ENCODE peak calls at places on chromosomes 6 and 20, in eight cellular contexts. F, H, S, A, E, R, Q and L are unnamed samples.

GRCh38 chr6:125986956-125987617 is 747 bp downstream of the TRMT11 start:
- DNase-seq in F (no peak), H (no peak), S (no peak), A (peak; percentile 28), E (no peak), R (no peak), Q (no peak), L (no peak)

GRCh38 chr6:29926081-29926794 is 16.1 kb upstream of the HLA-A start:
- DNase-seq in F (no peak), H (peak; percentile 75), S (no peak), A (peak; percentile 64), E (peak; percentile 25), R (peak; percentile 35), Q (no peak), L (no peak)

GRCh38 chr6:16901777-16902176 is 140.5 kb upstream of the ATXN1 start:
- DNase-seq in F (peak; percentile 83), H (peak; percentile 72), S (no peak), A (no peak), E (peak; percentile 62), R (peak; percentile 52), Q (peak; percentile 64), L (peak; percentile 64)

GRCh38 chr6:134196568-134197301 is 121.2 kb downstream of the SGK1 start:
- DNase-seq in F (no peak), H (no peak), S (no peak), A (no peak), E (no peak), R (no peak), Q (no peak), L (no peak)

GRCh38 chr6:110325197-110325596 is 33.0 kb downstream of the METTL24 start:
- DNase-seq in F (no peak), H (peak; percentile 33), S (no peak), A (no peak), E (peak; percentile 21), R (no peak), Q (no peak), L (peak; percentile 34)

GRCh38 chr6:44735631-44735963 is 348.1 kb downstream of the CDC5L start:
- DNase-seq in F (no peak), H (no peak), S (no peak), A (no peak), E (no peak), R (no peak), Q (peak; percentile 54), L (no peak)

GRCh38 chr6:54835176-54835575 is 11.4 kb upstream of the FAM83B start:
- DNase-seq in F (no peak), H (no peak), S (no peak), A (no peak), E (no peak), R (no peak), Q (no peak), L (no peak)

GRCh38 chr20:23212482-23212881 is 126.4 kb upstream of the CD93 start:
- DNase-seq in F (no peak), H (no peak), S (no peak), A (no peak), E (no peak), R (no peak), Q (no peak), L (no peak)

GRCh38 chr6:33197431-33198048 is 2.9 kb downstream of the RXRB start:
- DNase-seq in F (peak; percentile 69), H (peak; percentile 45), S (no peak), A (peak; percentile 90), E (peak; percentile 37), R (no peak), Q (no peak), L (no peak)

GRCh38 chr20:53179749-53180148 is 207.6 kb downstream of the TSHZ2 start:
- DNase-seq in F (no peak), H (no peak), S (no peak), A (no peak), E (no peak), R (no peak), Q (no peak), L (no peak)

GRCh38 chr20:22805219-22805618 is 220.8 kb upstream of the FOXA2 start:
- DNase-seq in F (no peak), H (peak; percentile 12), S (no peak), A (peak; percentile 42), E (no peak), R (peak; percentile 29), Q (peak; percentile 68), L (no peak)

GRCh38 chr6:83221886-83222479 is 28.8 kb downstream of the RWDD2A start:
- DNase-seq in F (no peak), H (no peak), S (no peak), A (peak; percentile 75), E (no peak), R (no peak), Q (no peak), L (no peak)

GRCh38 chr20:51134405-51134804 is 111.5 kb upstream of the KCNG1 start:
- DNase-seq in F (no peak), H (no peak), S (no peak), A (no peak), E (no peak), R (no peak), Q (no peak), L (no peak)

DNA sequence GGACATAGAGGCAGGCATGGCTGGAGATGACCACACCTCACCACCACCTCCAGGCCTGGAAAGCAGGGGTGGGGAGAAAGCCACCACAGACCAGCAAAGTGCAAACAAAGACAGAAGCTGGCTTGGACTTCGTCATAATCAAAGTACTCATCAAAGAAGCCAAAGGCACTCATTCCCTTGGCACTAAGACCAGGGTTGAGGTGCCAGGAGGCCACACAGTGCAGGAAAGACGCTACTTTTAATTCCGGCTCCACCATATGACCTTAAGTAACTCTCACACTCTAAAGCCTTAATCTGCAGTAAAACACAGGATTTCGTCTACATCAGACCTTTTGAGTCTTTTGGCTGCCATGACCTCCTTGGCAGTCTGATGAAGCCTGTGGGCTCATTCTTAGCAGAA is 123.1 kb downstream of the HIVEP2 start:
- DNase-seq in F (no peak), H (no peak), S (no peak), A (no peak), E (no peak), R (peak; percentile 28), Q (no peak), L (peak; percentile 82)
- H3K4me1 ChIP-seq in F (peaks cover 38% of the 10 kb centered on the region), H (peaks cover 8% of the 10 kb centered on the region), S (peaks cover 41% of the 10 kb centered on the region), A (peaks cover 5% of the 10 kb centered on the region), E (peaks cover 50% of the 10 kb centered on the region), R (peaks cover 59% of the 10 kb centered on the region), Q (no peaks in the 10 kb centered on the region), L (no peaks in the 10 kb centered on the region)

DNA sequence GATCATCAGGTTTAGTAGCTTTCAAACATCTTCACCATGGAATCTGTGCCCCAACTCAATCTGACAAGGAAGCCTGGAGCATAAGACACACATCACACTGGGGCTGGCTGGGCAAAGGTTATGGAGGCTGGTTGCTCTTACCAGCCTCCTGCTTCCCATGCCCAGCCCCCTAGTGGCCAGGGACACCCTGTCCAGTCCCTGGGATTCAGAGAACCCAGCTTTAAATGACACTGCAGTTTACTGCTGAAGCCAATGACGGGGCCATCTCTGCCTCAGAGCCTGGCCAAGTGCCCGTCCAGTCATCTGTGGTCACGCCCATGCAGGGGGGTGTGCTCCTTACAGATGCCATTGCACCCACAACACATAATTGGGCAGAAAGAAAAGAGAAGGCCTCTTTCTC is 272.9 kb downstream of the SMOC2 start:
- DNase-seq in F (no peak), H (peak; percentile 84), S (no peak), A (peak; percentile 34), E (peak; percentile 79), R (no peak), Q (no peak), L (peak; percentile 51)
- TF ChIP-seq CTCF in F (peak; percentile 27), H (peak; percentile 40), S (no peak), A (peak; percentile 39), E (peak; percentile 73), R (no peak), Q (no peak), L (peak; percentile 32)

GRCh38 chr6:142846459-142846831 is 98.5 kb downstream of the HIVEP2 start:
- DNase-seq in F (no peak), H (no peak), S (no peak), A (no peak), E (no peak), R (no peak), Q (no peak), L (no peak)

GRCh38 chr6:142848156-142848555 is 96.8 kb downstream of the HIVEP2 start:
- DNase-seq in F (no peak), H (no peak), S (no peak), A (no peak), E (no peak), R (no peak), Q (no peak), L (no peak)

GRCh38 chr6:142850653-142851434 is 94.1 kb downstream of the HIVEP2 start:
- DNase-seq in F (no peak), H (no peak), S (no peak), A (no peak), E (no peak), R (no peak), Q (no peak), L (no peak)

GRCh38 chr6:142846883-142847287 is 98.1 kb downstream of the HIVEP2 start:
- DNase-seq in F (no peak), H (no peak), S (no peak), A (no peak), E (no peak), R (peak; percentile 57), Q (peak; percentile 76), L (no peak)

GRCh38 chr6:142848969-142849368 is 96.0 kb downstream of the HIVEP2 start:
- DNase-seq in F (no peak), H (no peak), S (no peak), A (no peak), E (no peak), R (no peak), Q (no peak), L (no peak)
- H3K4me1 ChIP-seq in F (peaks cover 50% of the 10 kb centered on the region), H (peaks cover 42% of the 10 kb centered on the region), S (peaks cover 87% of the 10 kb centered on the region), A (peaks cover 38% of the 10 kb centered on the region), E (peaks cover 95% of the 10 kb centered on the region), R (peaks cover 91% of the 10 kb centered on the region), Q (no peaks in the 10 kb centered on the region), L (peaks cover 40% of the 10 kb centered on the region)

GRCh38 chr20:41574802-41575389 is 43.3 kb downstream of the CHD6 start:
- DNase-seq in F (no peak), H (no peak), S (no peak), A (peak; percentile 83), E (no peak), R (no peak), Q (no peak), L (no peak)

GRCh38 chr20:41573955-41574354 is 44.2 kb downstream of the CHD6 start:
- DNase-seq in F (no peak), H (no peak), S (no peak), A (no peak), E (no peak), R (no peak), Q (no peak), L (no peak)

GRCh38 chr20:41571006-41571405 is 47.2 kb downstream of the CHD6 start:
- DNase-seq in F (no peak), H (no peak), S (no peak), A (no peak), E (no peak), R (no peak), Q (no peak), L (no peak)

GRCh38 chr20:41570552-41570951 is 47.6 kb downstream of the CHD6 start:
- DNase-seq in F (no peak), H (no peak), S (no peak), A (no peak), E (no peak), R (no peak), Q (no peak), L (no peak)

DNA sequence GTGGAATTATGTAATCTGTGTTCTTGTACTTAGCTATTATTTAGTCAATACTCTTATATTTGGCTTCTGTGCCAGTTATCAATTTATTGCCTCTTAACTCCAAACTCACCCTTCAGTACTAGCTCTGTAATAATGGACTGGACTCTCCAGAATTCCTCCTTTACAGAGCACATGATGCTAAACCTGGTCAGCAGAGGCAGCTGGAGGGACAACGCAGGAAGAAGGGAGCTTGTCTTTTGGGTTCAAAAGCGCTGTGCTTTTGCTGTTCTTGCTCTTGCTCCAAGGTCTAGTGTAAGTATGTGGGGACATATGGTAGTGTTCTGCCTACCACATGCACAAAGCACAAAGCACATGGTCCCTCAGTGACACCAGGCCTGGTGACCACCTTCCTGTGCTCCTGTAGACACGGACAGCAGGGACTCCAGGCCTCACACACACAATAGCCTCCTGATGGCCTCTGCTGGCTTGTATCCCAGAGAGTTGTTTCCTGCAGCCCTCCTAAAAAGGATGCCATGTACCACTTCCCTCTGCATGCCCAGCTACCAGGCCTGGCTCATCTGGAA is 46.1 kb downstream of the CHD6 start:
- DNase-seq in F (no peak), H (peak; percentile 34), S (no peak), A (no peak), E (no peak), R (no peak), Q (no peak), L (no peak)
- TF ChIP-seq CTCF in F (no peak), H (no peak), S (no peak), A (no peak), E (no peak), R (no peak), Q (no peak), L (no peak)